ENCODE peak calls at places on chromosomes 4 and X, in eight cellular contexts. Z is cardiac muscle cell, T is kidney epithelial cell, C is thoracic aorta, V is Peyer's patch, E is brain microvascular endothelial cell, J is fibroblast of mammary gland, O is astrocyte of the spinal cord. P is an unnamed sample.

GRCh38 chr4:3369781-3370660 is 71.7 kb upstream of the HGFAC start:
- DNase-seq in E (peak), O (peak), T (peak), V (no peak), J (peak), Z (peak), C (no peak), P (peak)

GRCh38 chr4:71456841-71457240 is 118.0 kb downstream of the SLC4A4 start:
- DNase-seq in J (peak), T (peak), E (peak), V (no peak), C (no peak), Z (no peak), O (peak), P (no peak)

GRCh38 chr4:172952052-172952451 is 216.6 kb upstream of the GALNT7 start:
- DNase-seq in T (no peak), C (no peak), J (no peak), V (no peak), Z (no peak), E (no peak), O (no peak), P (no peak)

GRCh38 chrX:30156009-30156408 is 59.4 kb upstream of the MAGEB2 start:
- DNase-seq in C (no peak), J (no peak), Z (no peak), V (no peak), O (no peak), E (no peak), T (no peak), P (no peak)

GRCh38 chrX:46912673-46913491 is 661 bp downstream of the JADE3 start:
- DNase-seq in J (peak), O (peak), Z (peak), C (no peak), E (peak), V (peak), T (no peak), P (no peak)

GRCh38 chr4:28926156-28926555 is 1794.0 kb upstream of the PCDH7 start:
- DNase-seq in Z (no peak), C (no peak), O (no peak), V (no peak), T (no peak), J (no peak), E (no peak), P (no peak)

GRCh38 chrX:136546369-136546768 is 14.4 kb downstream of the VGLL1 start:
- DNase-seq in T (no peak), J (no peak), C (no peak), E (no peak), Z (no peak), O (no peak), V (no peak), P (no peak)

GRCh38 chr4:188018262-188018661 is 22.7 kb downstream of the ZFP42 start:
- DNase-seq in E (no peak), O (no peak), V (no peak), T (no peak), J (no peak), Z (no peak), C (no peak), P (no peak)

GRCh38 chrX:64580035-64580434 is 184.8 kb upstream of the MTMR8 start:
- DNase-seq in Z (no peak), O (no peak), E (no peak), T (no peak), V (no peak), C (no peak), J (no peak), P (no peak)

GRCh38 chr4:92234393-92235176 is 69.2 kb upstream of the GRID2 start:
- DNase-seq in J (peak), V (no peak), C (no peak), O (peak), Z (no peak), T (peak), E (peak), P (peak)

GRCh38 chr4:14878681-14879080 is 123.6 kb upstream of the CPEB2 start:
- DNase-seq in V (no peak), E (no peak), C (no peak), Z (no peak), T (no peak), O (no peak), J (no peak), P (no peak)

GRCh38 chr4:36388710-36389109 is 107.3 kb downstream of the DTHD1 start:
- DNase-seq in J (no peak), Z (no peak), O (no peak), E (no peak), C (no peak), V (no peak), T (no peak), P (no peak)

GRCh38 chr4:133969202-133969873 is 232.3 kb downstream of the PABPC4L start:
- DNase-seq in O (peak), V (no peak), Z (peak), C (no peak), J (peak), T (no peak), E (peak), P (peak)

GRCh38 chr4:24395937-24396336 is 188.4 kb downstream of the DHX15 start:
- DNase-seq in O (no peak), V (no peak), T (no peak), E (no peak), J (no peak), C (no peak), Z (no peak), P (no peak)

GRCh38 chrX:149877157-149877556 is 3.8 kb upstream of the MAGEA8 start:
- DNase-seq in V (no peak), Z (no peak), T (no peak), E (no peak), O (no peak), J (no peak), C (no peak), P (no peak)

GRCh38 chr4:133865606-133866327 is 335.8 kb downstream of the PABPC4L start:
- DNase-seq in J (peak), C (no peak), V (no peak), O (peak), E (peak), Z (peak), T (peak), P (peak)

GRCh38 chr4:140353836-140354235 is 19.6 kb upstream of the SCOC start:
- DNase-seq in O (no peak), T (no peak), Z (no peak), V (no peak), J (no peak), C (no peak), E (no peak), P (no peak)

GRCh38 chr4:128553665-128554515 is 255.6 kb upstream of the JADE1 start:
- DNase-seq in C (no peak), J (no peak), E (no peak), Z (no peak), V (no peak), O (no peak), T (no peak), P (no peak)

GRCh38 chr4:142324572-142324971 is 521.5 kb downstream of the INPP4B start:
- DNase-seq in Z (no peak), C (no peak), E (no peak), O (no peak), J (no peak), T (no peak), V (no peak), P (no peak)

GRCh38 chrX:22141061-22141460 is 108.9 kb downstream of the PHEX start:
- DNase-seq in J (peak), O (no peak), V (no peak), Z (no peak), T (no peak), C (no peak), E (no peak), P (no peak)

GRCh38 chrX:134431894-134432293 is 28.1 kb upstream of the HPRT1 start:
- DNase-seq in E (peak), Z (no peak), O (peak), J (peak), T (peak), V (no peak), C (no peak), P (no peak)

GRCh38 chrX:155086202-155086840 is 15.0 kb downstream of the BRCC3 start:
- DNase-seq in E (no peak), V (no peak), O (peak), J (peak), T (no peak), Z (peak), C (no peak), P (peak)

GRCh38 chr4:17958185-17958584 is 63.4 kb downstream of the LCORL start:
- DNase-seq in C (no peak), Z (no peak), T (no peak), E (no peak), O (no peak), V (no peak), J (peak), P (no peak)

GRCh38 chr4:59881632-59882031 is 1318.5 kb upstream of the ADGRL3 start:
- DNase-seq in V (no peak), T (no peak), O (no peak), C (no peak), E (no peak), J (no peak), Z (no peak), P (no peak)

GRCh38 chrX:644304-645023 is 13.9 kb downstream of the SHOX start:
- DNase-seq in O (no peak), C (no peak), E (no peak), J (no peak), V (peak), Z (no peak), T (no peak), P (no peak)
- H3K4me3 ChIP-seq in O (no peak), C (no peak), E (no peak), J (no peak), V (peak), Z (no peak), T (no peak), P (no peak)

DNA sequence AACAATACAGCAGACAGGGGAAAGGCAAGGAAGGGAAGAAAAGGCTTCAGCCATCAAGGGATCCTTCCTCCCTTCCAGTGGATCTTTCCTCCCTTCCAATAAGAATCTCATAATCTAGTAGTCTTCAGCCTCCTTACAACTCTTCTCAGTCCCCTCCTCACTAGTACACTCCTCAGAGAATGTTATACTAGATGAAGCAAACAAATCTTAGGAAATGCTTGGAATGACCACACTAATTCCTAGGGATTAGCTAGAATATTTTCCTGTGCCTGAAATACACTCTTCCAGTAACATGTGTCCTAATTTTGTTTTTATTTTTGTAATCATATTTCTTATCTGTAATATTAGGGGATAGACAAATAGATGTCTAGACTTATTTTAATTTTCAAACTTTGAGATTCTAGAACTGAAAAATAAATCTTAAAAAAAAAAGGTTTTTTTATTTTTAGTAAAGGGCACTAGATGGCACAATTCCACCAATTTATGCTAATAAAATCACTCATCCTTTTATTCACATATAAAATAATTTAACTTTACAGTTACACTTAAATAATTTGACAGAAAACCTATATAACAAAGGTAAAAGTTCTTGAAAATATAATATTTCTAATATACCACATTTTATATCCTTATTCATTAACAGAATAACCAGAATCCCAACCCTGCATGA is 7.0 kb upstream of the STPG2 start:
- DNase-seq in O (peak), T (no peak), V (no peak), J (peak), Z (no peak), E (no peak), C (no peak), P (peak)
- TF ChIP-seq CTCF in O (peak), T (no peak), V (no peak), J (peak), Z (peak), E (no peak), C (no peak), P (no peak)

GRCh38 chrX:15888062-15888461 is 33.4 kb upstream of the AP1S2 start:
- DNase-seq in J (no peak), T (no peak), O (no peak), E (no peak), C (no peak), V (no peak), Z (no peak), P (no peak)

GRCh38 chrX:15882704-15883539 is 28.3 kb upstream of the AP1S2 start:
- DNase-seq in V (no peak), T (no peak), C (no peak), O (peak), E (peak), Z (peak), J (peak), P (no peak)

GRCh38 chrX:15881498-15881897 is 26.9 kb upstream of the AP1S2 start:
- DNase-seq in E (no peak), O (no peak), V (no peak), J (no peak), Z (no peak), C (no peak), T (no peak), P (no peak)

GRCh38 chrX:15883540-15883863 is 28.9 kb upstream of the AP1S2 start:
- DNase-seq in V (no peak), E (no peak), O (no peak), J (no peak), T (no peak), Z (no peak), C (no peak), P (no peak)
- H3K4me3 ChIP-seq in V (no peak), E (no peak), O (no peak), J (no peak), T (no peak), Z (no peak), C (no peak), P (no peak)

DNA sequence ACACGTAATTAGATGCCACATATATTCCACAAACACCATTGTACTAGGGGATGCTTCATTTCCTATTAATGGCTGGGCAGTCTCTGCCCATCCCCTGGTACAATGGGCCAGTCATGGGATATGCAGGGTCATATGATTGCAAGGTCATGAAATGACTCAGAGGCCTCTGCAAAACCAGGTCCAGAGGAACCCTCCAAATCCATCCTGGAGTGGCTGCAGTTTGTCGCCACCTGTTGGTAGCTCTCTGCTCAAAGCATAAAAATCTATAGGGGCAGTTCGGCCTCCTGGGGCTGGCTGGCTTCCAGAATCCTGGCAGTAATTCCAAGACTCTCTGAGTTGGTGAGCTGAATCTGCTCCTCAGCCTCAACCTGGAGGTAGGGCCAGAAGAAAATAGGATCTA is 22.9 kb upstream of the PUDP start:
- DNase-seq in C (no peak), Z (peak), O (no peak), J (peak), T (no peak), E (peak), V (no peak), P (no peak)
- TF ChIP-seq CTCF in C (no peak), Z (no peak), O (peak), J (peak), T (peak), E (peak), V (no peak), P (peak)

GRCh38 chrX:128754130-128754529 is 701.9 kb upstream of the ACTRT1 start:
- DNase-seq in C (no peak), V (no peak), Z (no peak), E (no peak), O (no peak), J (no peak), T (no peak), P (no peak)
- H3K4me3 ChIP-seq in C (no peak), V (no peak), Z (no peak), E (no peak), O (no peak), J (no peak), T (no peak), P (no peak)

DNA sequence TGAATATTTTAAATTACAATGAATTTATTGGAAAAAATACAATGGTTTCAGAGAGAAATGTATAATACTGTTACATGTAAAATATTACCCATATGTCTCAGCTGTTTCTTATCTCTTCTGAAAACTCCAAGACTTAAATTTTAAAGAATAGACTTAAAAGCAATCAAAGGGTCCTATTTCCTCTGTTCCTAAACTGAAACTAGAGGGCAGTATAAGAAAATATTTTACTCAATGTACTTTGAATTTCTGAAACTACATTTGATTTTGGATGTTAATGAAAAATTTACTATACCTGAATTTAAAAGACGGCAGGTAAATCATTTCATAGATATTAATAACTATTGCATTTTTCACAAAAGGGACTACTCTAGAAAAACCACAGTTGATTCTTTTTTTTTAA is 200.2 kb downstream of the LRBA start:
- DNase-seq in E (no peak), C (no peak), T (no peak), V (no peak), O (peak), Z (no peak), J (no peak), P (no peak)
- TF ChIP-seq CTCF in E (no peak), C (no peak), T (peak), V (no peak), O (no peak), Z (peak), J (no peak), P (no peak)

DNA sequence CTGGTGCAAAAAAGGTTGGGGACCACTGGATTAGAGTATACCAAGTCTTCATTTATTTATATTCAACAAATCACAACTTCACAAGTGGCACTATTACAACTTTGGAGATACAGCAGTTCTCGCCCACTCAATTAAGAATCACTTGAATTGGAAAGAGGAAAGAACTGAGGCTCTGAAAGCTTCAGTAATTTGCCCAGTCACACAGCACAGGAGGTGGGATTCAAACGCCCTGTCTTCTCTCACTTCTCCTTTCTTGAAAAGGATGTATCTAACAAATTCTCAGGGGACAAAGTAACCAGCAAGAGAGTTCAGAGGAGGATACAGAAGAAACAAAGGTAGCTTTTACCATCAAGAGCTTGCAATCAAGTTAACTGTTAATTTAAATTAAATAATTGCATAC is 12.4 kb downstream of the SMIM14 start:
- DNase-seq in V (no peak), E (no peak), T (no peak), C (no peak), J (no peak), Z (no peak), O (no peak), P (no peak)
- H3K4me3 ChIP-seq in V (no peak), E (no peak), T (no peak), C (no peak), J (no peak), Z (no peak), O (no peak), P (no peak)

P was measured in astrocyte of the cerebellum.